ENCODE peak calls at places on chromosomes 4 and X, in six cellular contexts. One of them, this sample, is unnamed.

GRCh38 chr4:98586634-98587354 is 71.6 kb downstream of the TSPAN5 start:
- DNase-seq in suprapubic skin: no peak
- DNase-seq in H1: no peak
- DNase-seq in K562: no peak
- DNase-seq in heart right ventricle: no peak
- DNase-seq in AG04449: no peak
- DNase-seq in this sample: no peak

GRCh38 chrX:48468247-48468671 is 1.8 kb downstream of the SLC38A5 start:
- DNase-seq in K562: peak
- DNase-seq in suprapubic skin: no peak
- DNase-seq in AG04449: no peak
- DNase-seq in heart right ventricle: no peak
- DNase-seq in H1: no peak
- DNase-seq in this sample: no peak

GRCh38 chrX:70479197-70479969 is 34.7 kb downstream of the DLG3 start:
- DNase-seq in AG04449: peak
- DNase-seq in K562: no peak
- DNase-seq in H1: no peak
- DNase-seq in heart right ventricle: no peak
- DNase-seq in suprapubic skin: no peak
- DNase-seq in this sample: peak

GRCh38 chr4:37388672-37389368 is 144.3 kb downstream of the NWD2 start:
- DNase-seq in K562: no peak
- DNase-seq in suprapubic skin: no peak
- DNase-seq in AG04449: no peak
- DNase-seq in H1: no peak
- DNase-seq in heart right ventricle: no peak
- DNase-seq in this sample: peak

GRCh38 chr4:2254665-2255500 is 7.0 kb downstream of the MXD4 start:
- DNase-seq in H1: no peak
- DNase-seq in K562: no peak
- DNase-seq in heart right ventricle: no peak
- DNase-seq in suprapubic skin: peak
- DNase-seq in AG04449: no peak
- DNase-seq in this sample: no peak

GRCh38 chr4:177718514-177718913 is 276.3 kb upstream of the AGA start:
- DNase-seq in suprapubic skin: no peak
- DNase-seq in K562: no peak
- DNase-seq in AG04449: no peak
- DNase-seq in heart right ventricle: no peak
- DNase-seq in H1: no peak
- DNase-seq in this sample: no peak

GRCh38 chrX:23699636-23700194 is 32.4 kb downstream of the PRDX4 start:
- DNase-seq in heart right ventricle: no peak
- DNase-seq in suprapubic skin: no peak
- DNase-seq in AG04449: no peak
- DNase-seq in K562: peak
- DNase-seq in H1: no peak
- DNase-seq in this sample: peak

GRCh38 chrX:72554448-72555140 is 18.0 kb downstream of the HDAC8 start:
- DNase-seq in suprapubic skin: no peak
- DNase-seq in K562: peak
- DNase-seq in H1: peak
- DNase-seq in AG04449: no peak
- DNase-seq in heart right ventricle: peak
- DNase-seq in this sample: no peak

GRCh38 chrX:121479406-121479805 is 432.0 kb downstream of the GLUD2 start:
- DNase-seq in suprapubic skin: no peak
- DNase-seq in H1: no peak
- DNase-seq in AG04449: no peak
- DNase-seq in K562: no peak
- DNase-seq in heart right ventricle: no peak
- DNase-seq in this sample: no peak

GRCh38 chr4:153260553-153261306 is 56.5 kb downstream of the TRIM2 start:
- DNase-seq in heart right ventricle: no peak
- DNase-seq in H1: no peak
- DNase-seq in AG04449: no peak
- DNase-seq in suprapubic skin: no peak
- DNase-seq in K562: no peak
- DNase-seq in this sample: peak

GRCh38 chr4:141668200-141668599 is 31.8 kb downstream of the IL15 start:
- DNase-seq in suprapubic skin: no peak
- DNase-seq in K562: no peak
- DNase-seq in H1: no peak
- DNase-seq in heart right ventricle: no peak
- DNase-seq in AG04449: no peak
- DNase-seq in this sample: no peak

GRCh38 chr4:103786014-103786413 is 66.2 kb upstream of the TACR3 start:
- DNase-seq in heart right ventricle: no peak
- DNase-seq in K562: peak
- DNase-seq in H1: no peak
- DNase-seq in AG04449: no peak
- DNase-seq in suprapubic skin: no peak
- DNase-seq in this sample: peak

GRCh38 chrX:56397636-56398035 is 165.5 kb downstream of the KLF8 start:
- DNase-seq in suprapubic skin: no peak
- DNase-seq in H1: no peak
- DNase-seq in AG04449: no peak
- DNase-seq in heart right ventricle: no peak
- DNase-seq in K562: no peak
- DNase-seq in this sample: no peak

GRCh38 chr4:169099775-169100180 is 89.7 kb upstream of the CBR4 start:
- DNase-seq in suprapubic skin: no peak
- DNase-seq in H1: no peak
- DNase-seq in AG04449: no peak
- DNase-seq in heart right ventricle: no peak
- DNase-seq in K562: no peak
- DNase-seq in this sample: peak

GRCh38 chr4:96654045-96654444 is 814.2 kb downstream of the PDHA2 start:
- DNase-seq in AG04449: no peak
- DNase-seq in suprapubic skin: no peak
- DNase-seq in K562: no peak
- DNase-seq in H1: no peak
- DNase-seq in heart right ventricle: no peak
- DNase-seq in this sample: no peak

GRCh38 chrX:133685806-133686205 is 270.5 kb upstream of the GPC4 start:
- DNase-seq in AG04449: no peak
- DNase-seq in H1: no peak
- DNase-seq in K562: no peak
- DNase-seq in suprapubic skin: no peak
- DNase-seq in heart right ventricle: peak
- DNase-seq in this sample: no peak

GRCh38 chr4:123889376-123889945 is 492.9 kb downstream of the SPRY1 start:
- DNase-seq in K562: no peak
- DNase-seq in heart right ventricle: no peak
- DNase-seq in suprapubic skin: no peak
- DNase-seq in H1: no peak
- DNase-seq in AG04449: no peak
- DNase-seq in this sample: peak

GRCh38 chr4:188691811-188692210 is 552.6 kb downstream of the TRIML1 start:
- DNase-seq in heart right ventricle: no peak
- DNase-seq in AG04449: peak
- DNase-seq in H1: no peak
- DNase-seq in K562: no peak
- DNase-seq in suprapubic skin: no peak
- DNase-seq in this sample: peak

GRCh38 chrX:150357790-150358189 is 5.3 kb upstream of the MAMLD1 start:
- DNase-seq in heart right ventricle: no peak
- DNase-seq in K562: no peak
- DNase-seq in AG04449: no peak
- DNase-seq in H1: no peak
- DNase-seq in suprapubic skin: no peak
- DNase-seq in this sample: no peak

GRCh38 chr4:1960170-1960825 is 48.5 kb downstream of the NELFA start:
- DNase-seq in AG04449: peak
- DNase-seq in heart right ventricle: no peak
- DNase-seq in H1: no peak
- DNase-seq in K562: no peak
- DNase-seq in suprapubic skin: no peak
- DNase-seq in this sample: peak

GRCh38 chrX:107714196-107714811 is 61.3 kb downstream of the TSC22D3 start:
- DNase-seq in H1: no peak
- DNase-seq in K562: no peak
- DNase-seq in suprapubic skin: peak
- DNase-seq in AG04449: no peak
- DNase-seq in heart right ventricle: no peak
- DNase-seq in this sample: peak
- H3K4me3 ChIP-seq in H1: no peak
- H3K4me3 ChIP-seq in K562: no peak
- H3K4me3 ChIP-seq in suprapubic skin: peak
- H3K4me3 ChIP-seq in AG04449: no peak
- H3K4me3 ChIP-seq in heart right ventricle: peak
- H3K4me3 ChIP-seq in this sample: peak

DNA sequence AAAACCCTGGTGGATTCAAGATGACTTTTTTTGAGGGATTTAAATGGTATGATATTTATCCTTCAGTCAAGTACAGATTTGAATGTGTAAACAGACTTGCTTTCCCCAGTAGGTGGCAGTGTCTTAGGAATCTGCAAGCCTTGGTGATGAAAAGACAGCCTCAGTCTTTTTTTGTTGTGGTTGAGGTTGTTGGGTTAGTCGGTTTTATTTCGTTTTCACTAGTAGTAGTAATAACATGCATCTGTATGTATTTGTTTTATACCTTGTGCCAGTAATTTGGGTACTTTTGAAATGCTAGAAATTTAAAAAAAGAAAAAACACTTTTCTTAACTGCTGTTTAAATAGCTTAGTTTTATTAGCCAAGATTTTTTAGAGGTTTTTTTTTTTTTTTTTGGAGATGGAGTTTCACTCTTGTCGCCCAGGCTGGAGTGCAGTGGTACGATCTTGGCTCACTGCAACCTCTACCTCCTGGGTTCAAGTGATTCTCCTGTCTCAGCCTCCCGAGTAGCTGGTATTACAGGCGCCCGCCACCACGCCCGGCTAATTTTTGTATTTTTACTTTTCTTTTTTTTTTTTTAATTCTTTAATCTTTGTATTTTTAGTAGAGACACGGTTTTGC is 39.2 kb downstream of the COPS4 start:
- DNase-seq in K562: peak
- DNase-seq in AG04449: peak
- DNase-seq in H1: no peak
- DNase-seq in suprapubic skin: no peak
- DNase-seq in heart right ventricle: no peak
- DNase-seq in this sample: peak
- TF ChIP-seq CTCF in K562: peak
- TF ChIP-seq CTCF in AG04449: peak
- TF ChIP-seq CTCF in H1: peak
- TF ChIP-seq CTCF in suprapubic skin: peak
- TF ChIP-seq CTCF in heart right ventricle: peak
- TF ChIP-seq CTCF in this sample: peak

DNA sequence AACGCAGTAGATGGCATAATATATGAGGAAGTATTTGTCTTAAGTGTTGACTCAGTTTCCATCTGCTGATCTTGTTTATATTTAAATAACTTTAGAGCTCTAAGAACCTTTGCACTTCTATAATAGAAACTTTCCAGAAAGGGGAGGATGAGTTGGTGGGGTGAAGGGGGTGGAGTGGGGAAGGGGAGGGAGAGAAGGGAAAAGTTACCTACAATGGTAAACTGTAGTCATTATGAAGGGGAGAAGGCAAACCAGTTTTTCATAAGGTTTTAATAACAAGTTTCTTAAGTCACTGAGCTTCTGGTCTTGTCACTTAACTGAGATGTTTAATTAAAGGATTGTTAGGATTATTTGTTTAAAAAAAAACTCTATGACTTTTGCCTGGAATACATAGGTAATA is 326 bp downstream of the ALPK1 start:
- DNase-seq in H1: no peak
- DNase-seq in AG04449: no peak
- DNase-seq in heart right ventricle: no peak
- DNase-seq in suprapubic skin: no peak
- DNase-seq in K562: no peak
- DNase-seq in this sample: no peak
- H3K4me3 ChIP-seq in H1: no peak
- H3K4me3 ChIP-seq in AG04449: peak
- H3K4me3 ChIP-seq in heart right ventricle: no peak
- H3K4me3 ChIP-seq in suprapubic skin: peak
- H3K4me3 ChIP-seq in K562: peak
- H3K4me3 ChIP-seq in this sample: peak

GRCh38 chr4:7189475-7190277 is 2.7 kb upstream of the SORCS2 start:
- DNase-seq in H1: no peak
- DNase-seq in heart right ventricle: no peak
- DNase-seq in suprapubic skin: peak
- DNase-seq in AG04449: no peak
- DNase-seq in K562: no peak
- DNase-seq in this sample: no peak
- TF ChIP-seq CTCF in H1: peak
- TF ChIP-seq CTCF in heart right ventricle: no peak
- TF ChIP-seq CTCF in suprapubic skin: no peak
- TF ChIP-seq CTCF in AG04449: no peak
- TF ChIP-seq CTCF in K562: no peak
- TF ChIP-seq CTCF in this sample: no peak

GRCh38 chr4:163665521-163666334 is 171.2 kb downstream of the TMA16 start:
- DNase-seq in suprapubic skin: no peak
- DNase-seq in AG04449: no peak
- DNase-seq in H1: no peak
- DNase-seq in heart right ventricle: no peak
- DNase-seq in K562: no peak
- DNase-seq in this sample: no peak
- H3K4me3 ChIP-seq in suprapubic skin: no peak
- H3K4me3 ChIP-seq in AG04449: no peak
- H3K4me3 ChIP-seq in H1: no peak
- H3K4me3 ChIP-seq in heart right ventricle: no peak
- H3K4me3 ChIP-seq in K562: no peak
- H3K4me3 ChIP-seq in this sample: no peak